ENCODE peak calls at places on chromosome 15, in ten cellular contexts. Z is lung; P is CD4-positive, alpha-beta T cell; O is uterus; V is caudate nucleus; A is GM23338; I is substantia nigra; N is heart right ventricle; R is A549; E is vagina. H is an unnamed sample.

GRCh38 chr15:83066034-83066760 is 855 bp downstream of the BTBD1 start:
- DNase-seq in Z (no peak), P (no peak), O (peak; percentile 17), V (no peak), A (no peak), I (no peak), N (peak; percentile 11), R (no peak), E (no peak), H (no peak)

GRCh38 chr15:66928784-66929183 is 136.6 kb upstream of the SMAD3 start:
- DNase-seq in Z (no peak), P (no peak), O (no peak), V (no peak), A (no peak), I (no peak), N (no peak), R (no peak), E (no peak), H (no peak)

GRCh38 chr15:98914626-98915025 is 93.0 kb downstream of the PGPEP1L start:
- DNase-seq in Z (no peak), P (no peak), O (no peak), V (no peak), A (no peak), I (no peak), N (no peak), R (peak; percentile 38), E (no peak), H (peak; percentile 73)

GRCh38 chr15:73190189-73190601 is 137.9 kb downstream of the NEO1 start:
- DNase-seq in Z (no peak), P (no peak), O (no peak), V (no peak), A (no peak), I (no peak), N (no peak), R (no peak), E (no peak), H (no peak)

GRCh38 chr15:47856071-47856470 is 138.8 kb downstream of the SEMA6D start:
- DNase-seq in Z (no peak), P (no peak), O (no peak), V (no peak), A (no peak), I (no peak), N (no peak), R (no peak), E (no peak), H (no peak)

GRCh38 chr15:80875568-80875967 is 96.4 kb downstream of the CEMIP start:
- DNase-seq in Z (no peak), P (no peak), O (peak; percentile 49), V (no peak), A (no peak), I (no peak), N (peak; percentile 58), R (no peak), E (no peak), H (no peak)

GRCh38 chr15:59199775-59200465 is 6.7 kb upstream of the LDHAL6B start:
- DNase-seq in Z (no peak), P (no peak), O (no peak), V (no peak), A (no peak), I (no peak), N (no peak), R (peak; percentile 88), E (no peak), H (no peak)

GRCh38 chr15:37289109-37289765 is 188.9 kb upstream of the MEIS2 start:
- DNase-seq in Z (no peak), P (no peak), O (no peak), V (no peak), A (peak; percentile 73), I (no peak), N (no peak), R (peak; percentile 1), E (no peak), H (no peak)

DNA sequence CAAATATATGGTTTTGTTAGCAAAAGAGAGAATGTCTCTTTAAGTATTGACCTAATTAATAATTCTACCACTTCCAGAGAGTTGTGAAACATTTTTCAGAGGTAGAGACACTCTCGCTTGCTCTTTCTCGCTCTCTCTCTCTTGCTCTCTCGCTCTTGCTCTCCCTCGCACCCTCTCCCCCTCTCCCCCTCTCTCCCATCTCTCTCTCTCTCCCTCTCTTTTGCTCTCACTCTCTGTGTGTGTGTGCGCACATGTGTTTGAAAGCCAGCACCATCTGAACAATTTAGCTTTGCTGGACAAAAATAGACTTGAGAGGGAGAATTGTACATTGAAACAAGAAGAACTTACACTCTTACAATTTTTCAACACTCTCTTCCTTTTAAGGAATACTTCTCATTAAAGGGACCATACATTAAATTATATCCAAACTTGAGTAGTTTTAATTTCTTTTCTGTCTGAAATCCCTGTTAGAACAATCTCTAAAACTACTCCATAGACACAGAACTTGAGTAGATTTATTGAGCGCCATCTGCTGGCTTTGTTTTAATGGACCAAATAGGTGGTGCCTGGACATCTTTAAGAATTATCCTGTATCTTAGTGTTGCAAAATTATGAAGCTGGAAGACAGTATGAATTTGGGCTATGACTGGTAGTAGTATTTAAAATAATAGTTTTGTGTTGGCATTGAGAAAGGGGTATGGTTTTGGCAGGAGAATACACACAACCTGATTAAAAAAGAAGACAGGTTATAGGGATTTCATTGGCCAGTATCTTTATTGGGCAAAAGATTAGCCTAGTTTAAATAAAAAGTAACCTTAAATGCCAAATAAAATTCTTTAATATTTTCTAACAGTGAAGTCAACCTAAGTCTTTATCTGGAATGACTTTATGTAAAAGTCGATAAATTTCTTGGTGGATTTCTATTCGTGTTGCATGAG is 124.6 kb downstream of the AKAP13 start:
- DNase-seq in Z (peak; percentile 46), P (peak; percentile 13), O (no peak), V (no peak), A (peak; percentile 74), I (no peak), N (peak; percentile 72), R (peak; percentile 74), E (no peak), H (no peak)
- H3K27ac ChIP-seq in Z (peak overlapping the region; percentile 77), P (no peak overlapping the region), O (peak overlapping the region; percentile 86), V (no peak overlapping the region), A (no peak overlapping the region), I (no peak overlapping the region), N (peak overlapping the region; percentile 44), R (no peak overlapping the region), E (peak overlapping the region; percentile 47), H (no peak overlapping the region)

GRCh38 chr15:42448281-42448680 is 42.7 kb downstream of the ZNF106 start:
- DNase-seq in Z (no peak), P (no peak), O (no peak), V (no peak), A (no peak), I (no peak), N (no peak), R (no peak), E (no peak), H (no peak)

GRCh38 chr15:42453826-42454225 is 37.1 kb downstream of the ZNF106 start:
- DNase-seq in Z (no peak), P (no peak), O (no peak), V (no peak), A (no peak), I (no peak), N (no peak), R (no peak), E (no peak), H (no peak)

GRCh38 chr15:42447599-42447998 is 43.3 kb downstream of the ZNF106 start:
- DNase-seq in Z (no peak), P (no peak), O (no peak), V (no peak), A (no peak), I (no peak), N (no peak), R (no peak), E (no peak), H (no peak)

GRCh38 chr15:42449770-42450433 is 41.0 kb downstream of the ZNF106 start:
- DNase-seq in Z (peak; percentile 59), P (no peak), O (no peak), V (no peak), A (no peak), I (no peak), N (no peak), R (no peak), E (no peak), H (no peak)

DNA sequence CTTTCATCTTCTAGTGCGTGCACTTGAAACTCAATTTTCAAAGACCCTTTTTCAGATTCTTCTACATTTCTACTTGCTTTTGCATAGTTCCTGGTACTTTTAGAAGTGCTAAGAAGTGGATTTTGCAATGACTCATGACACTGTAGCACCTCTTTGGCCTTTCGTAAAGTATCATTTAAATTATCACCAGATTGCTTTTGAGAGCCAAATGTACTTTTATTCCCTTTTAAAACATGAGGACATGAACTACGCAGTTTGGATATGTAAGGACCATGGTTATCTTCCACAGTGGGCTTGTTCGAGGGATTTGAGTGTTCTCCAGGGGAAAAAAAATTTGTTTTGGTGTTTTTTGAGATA is 40.5 kb downstream of the ZNF106 start:
- DNase-seq in Z (no peak), P (no peak), O (no peak), V (no peak), A (no peak), I (no peak), N (no peak), R (no peak), E (no peak), H (no peak)
- H3K27ac ChIP-seq in Z (no peak overlapping the region), P (no peak overlapping the region), O (no peak overlapping the region), V (no peak overlapping the region), A (no peak overlapping the region), I (no peak overlapping the region), N (no peak overlapping the region), R (no peak overlapping the region), E (no peak overlapping the region), H (no peak overlapping the region)

GRCh38 chr15:29129221-29129620 is 140.4 kb downstream of the NSMCE3 start:
- DNase-seq in Z (no peak), P (no peak), O (no peak), V (no peak), A (no peak), I (no peak), N (no peak), R (no peak), E (no peak), H (no peak)

GRCh38 chr15:29129903-29130302 is 139.7 kb downstream of the NSMCE3 start:
- DNase-seq in Z (no peak), P (no peak), O (no peak), V (no peak), A (no peak), I (no peak), N (no peak), R (no peak), E (no peak), H (no peak)

GRCh38 chr15:29131336-29132109 is 138.1 kb downstream of the NSMCE3 start:
- DNase-seq in Z (no peak), P (no peak), O (no peak), V (no peak), A (no peak), I (no peak), N (no peak), R (no peak), E (no peak), H (no peak)

GRCh38 chr15:29132110-29132420 is 137.6 kb downstream of the NSMCE3 start:
- DNase-seq in Z (no peak), P (no peak), O (no peak), V (no peak), A (no peak), I (no peak), N (no peak), R (no peak), E (no peak), H (no peak)

GRCh38 chr15:29130461-29130860 is 139.2 kb downstream of the NSMCE3 start:
- DNase-seq in Z (no peak), P (no peak), O (no peak), V (no peak), A (no peak), I (no peak), N (no peak), R (no peak), E (no peak), H (no peak)
- H3K27ac ChIP-seq in Z (no peak overlapping the region), P (no peak overlapping the region), O (no peak overlapping the region), V (no peak overlapping the region), A (no peak overlapping the region), I (no peak overlapping the region), N (no peak overlapping the region), R (no peak overlapping the region), E (no peak overlapping the region), H (no peak overlapping the region)

GRCh38 chr15:70100495-70101331 is 3.0 kb upstream of the TLE3 start:
- DNase-seq in Z (peak; percentile 54), P (peak; percentile 56), O (peak; percentile 54), V (no peak), A (peak; percentile 53), I (no peak), N (no peak), R (peak; percentile 50), E (no peak), H (no peak)
- H3K27ac ChIP-seq in Z (no peak overlapping the region), P (no peak overlapping the region), O (peak overlapping the region; percentile 33), V (no peak overlapping the region), A (no peak overlapping the region), I (no peak overlapping the region), N (peak overlapping the region; percentile 81), R (peak overlapping the region; percentile 77), E (peak overlapping the region; percentile 97), H (no peak overlapping the region)